ENCODE peak calls at places on chromosome 12, in ten cellular contexts. G is fibroblast of lung, F is OCI-LY7, R is astrocyte of the cerebellum, A is ovary, V is spleen, O is GM20000, B is cardiac fibroblast, T is cardiac muscle cell, K is WTC11. P is an unnamed sample.

GRCh38 chr12:118830251-118830650 is 151.1 kb upstream of the SRRM4 start:
- DNase-seq in A (no peak), G (no peak), B (no peak), V (no peak), O (no peak), K (no peak), F (no peak), T (no peak), R (no peak), P (no peak)

GRCh38 chr12:109277255-109277898 is 31.7 kb downstream of the FOXN4 start:
- DNase-seq in G (no peak), F (no peak), O (no peak), T (no peak), R (no peak), V (no peak), K (no peak), B (no peak), A (no peak), P (no peak)

GRCh38 chr12:75974323-75975273 is 57.0 kb downstream of the PHLDA1 start:
- DNase-seq in F (peak; percentile 26), O (no peak), A (no peak), T (no peak), V (no peak), R (no peak), B (no peak), G (no peak), K (no peak), P (no peak)

GRCh38 chr12:21169878-21170472 is 39.0 kb downstream of the SLCO1B1 start:
- DNase-seq in F (peak; percentile 62), B (peak; percentile 66), K (peak; percentile 88), O (peak; percentile 11), T (peak; percentile 77), V (no peak), R (peak; percentile 28), G (peak; percentile 37), A (no peak), P (peak; percentile 24)

GRCh38 chr12:7069386-7069785 is 8.9 kb downstream of the C1S start:
- DNase-seq in V (no peak), K (no peak), T (no peak), F (no peak), A (no peak), G (no peak), R (no peak), O (no peak), B (no peak), P (no peak)

GRCh38 chr12:5556033-5556614 is 124.2 kb downstream of the NTF3 start:
- DNase-seq in V (no peak), R (no peak), K (peak; percentile 73), T (no peak), A (no peak), B (no peak), F (peak; percentile 53), G (no peak), O (no peak), P (no peak)

GRCh38 chr12:124172646-124173045 is 122.2 kb upstream of the RFLNA start:
- DNase-seq in R (no peak), A (no peak), G (no peak), O (no peak), V (no peak), F (no peak), K (no peak), B (peak; percentile 6), T (no peak), P (no peak)

GRCh38 chr12:123912415-123913385 is 59.9 kb downstream of the CCDC92 start:
- DNase-seq in G (no peak), V (peak; percentile 22), F (peak; percentile 15), B (no peak), O (no peak), K (no peak), A (no peak), R (no peak), T (no peak), P (no peak)

GRCh38 chr12:14207946-14208612 is 157.4 kb upstream of the ATF7IP start:
- DNase-seq in R (no peak), V (no peak), A (no peak), K (no peak), T (no peak), F (no peak), O (no peak), G (no peak), B (no peak), P (no peak)

GRCh38 chr12:26680724-26681455 is 152.1 kb downstream of the ITPR2 start:
- DNase-seq in A (no peak), V (no peak), T (no peak), R (peak; percentile 39), B (peak; percentile 68), G (peak; percentile 57), K (no peak), O (no peak), F (no peak), P (no peak)

GRCh38 chr12:17369556-17369955 is 720.4 kb downstream of the RERGL start:
- DNase-seq in T (no peak), V (no peak), G (no peak), R (no peak), A (no peak), F (no peak), B (no peak), K (no peak), O (no peak), P (no peak)

GRCh38 chr12:111841750-111842555 is at the start of gene MAPKAPK5:
- DNase-seq in G (peak; percentile 96), O (peak; percentile 98), R (peak; percentile 86), A (peak; percentile 94), V (peak; percentile 99), T (peak; percentile 96), B (peak; percentile 96), K (peak; percentile 94), F (peak; percentile 97), P (peak; percentile 98)

GRCh38 chr12:49776858-49777257 is 35.5 kb downstream of the TMBIM6 start:
- DNase-seq in V (no peak), G (no peak), O (peak; percentile 25), R (no peak), T (no peak), A (no peak), B (no peak), K (no peak), F (peak; percentile 37), P (no peak)

GRCh38 chr12:49810159-49810459 is 18.1 kb downstream of the NCKAP5L start:
- DNase-seq in O (peak; percentile 13), F (no peak), B (no peak), R (no peak), A (no peak), T (no peak), G (no peak), K (no peak), V (no peak), P (no peak)

GRCh38 chr12:92995258-92995905 is 66.3 kb upstream of the EEA1 start:
- DNase-seq in B (no peak), V (no peak), R (no peak), O (peak; percentile 16), G (no peak), F (peak; percentile 90), K (no peak), A (no peak), T (no peak), P (no peak)

GRCh38 chr12:21472197-21472596 is 29.2 kb downstream of the RECQL start:
- DNase-seq in F (no peak), A (no peak), K (no peak), G (no peak), O (no peak), V (no peak), B (no peak), T (no peak), R (no peak), P (no peak)

GRCh38 chr12:25992026-25992782 is 33.7 kb downstream of the RASSF8 start:
- DNase-seq in R (no peak), K (no peak), B (no peak), V (no peak), O (no peak), T (no peak), A (no peak), F (no peak), G (no peak), P (no peak)

GRCh38 chr12:52037248-52037861 is 13.9 kb upstream of the NR4A1 start:
- DNase-seq in T (peak; percentile 69), F (peak; percentile 52), V (peak; percentile 84), G (peak; percentile 39), R (no peak), A (peak; percentile 80), K (peak; percentile 74), O (no peak), B (peak; percentile 46), P (no peak)
- TF ChIP-seq CTCF in T (peak; percentile 15), F (peak; percentile 15), V (no peak), G (no peak), R (peak; percentile 11), A (no peak), K (no peak), O (no peak), B (peak; percentile 4), P (no peak)

GRCh38 chr12:55955344-55955743 is 10.5 kb downstream of the PMEL start:
- DNase-seq in G (no peak), K (no peak), F (no peak), T (no peak), A (no peak), O (no peak), B (no peak), V (no peak), R (no peak), P (no peak)

GRCh38 chr12:55957106-55957859 is 8.6 kb downstream of the PMEL start:
- DNase-seq in B (no peak), R (no peak), O (no peak), V (no peak), F (no peak), A (no peak), G (no peak), K (no peak), T (no peak), P (no peak)

GRCh38 chr12:55955800-55956508 is 9.9 kb downstream of the PMEL start:
- DNase-seq in F (peak; percentile 45), G (peak; percentile 30), K (no peak), A (no peak), B (peak; percentile 71), R (no peak), V (no peak), T (no peak), O (no peak), P (no peak)
- TF ChIP-seq CTCF in F (peak; percentile 70), G (peak; percentile 25), K (no peak), A (no peak), B (peak; percentile 52), R (peak; percentile 42), V (peak; percentile 28), T (peak; percentile 35), O (no peak), P (peak; percentile 41)

DNA sequence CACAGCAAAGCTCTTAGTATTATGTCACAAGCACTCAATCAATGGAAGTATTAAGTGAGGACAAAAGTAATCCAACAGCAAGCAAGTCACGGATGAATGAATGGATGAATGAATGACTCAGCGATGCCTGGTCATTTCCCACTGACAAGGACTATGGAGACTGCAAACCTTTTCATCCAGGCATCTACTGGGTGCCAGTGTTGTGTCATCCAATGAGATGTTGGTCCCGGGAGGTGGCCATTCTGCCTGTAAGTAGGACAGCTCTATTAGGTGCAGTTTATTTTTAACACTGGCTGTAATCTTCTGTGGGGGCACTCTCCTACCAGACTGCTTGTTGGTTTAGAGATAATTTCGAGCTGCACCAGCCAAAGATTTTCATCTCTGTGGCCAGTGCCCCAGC is 39.4 kb downstream of the STAB2 start:
- DNase-seq in G (peak; percentile 22), A (no peak), V (no peak), R (no peak), B (peak; percentile 47), O (no peak), T (peak; percentile 44), K (peak; percentile 32), F (no peak), P (no peak)
- TF ChIP-seq CTCF in G (no peak), A (no peak), V (no peak), R (no peak), B (no peak), O (no peak), T (no peak), K (no peak), F (no peak), P (no peak)

GRCh38 chr12:54631988-54632728 is 2.5 kb downstream of the LACRT start:
- DNase-seq in O (no peak), B (no peak), V (no peak), K (peak; percentile 33), A (no peak), T (peak; percentile 11), F (no peak), G (no peak), R (no peak), P (no peak)
- TF ChIP-seq CTCF in O (no peak), B (peak; percentile 18), V (no peak), K (peak; percentile 9), A (no peak), T (peak; percentile 15), F (peak; percentile 44), G (no peak), R (no peak), P (no peak)

P was measured in GM13977.